ENCODE peak calls at places on chromosomes 3 and 15, in eight cellular contexts. Q is cardiac fibroblast, Z is COR-L47, K is endothelial cell, X is ACHN, S is NCI-H1694 treated with DMSO at 0.1 percent for 48 hours, G is non-pigmented ciliary epithelial cell, R is kidney epithelial cell. L is an unnamed sample.

GRCh38 chr3:105904683-105905320 is 36.0 kb upstream of the CBLB start:
- DNase-seq in Q (peak), Z (no peak), K (no peak), X (no peak), S (no peak), G (no peak), R (no peak), L (no peak)

GRCh38 chr3:172675371-172676193 is 35.3 kb downstream of the NCEH1 start:
- DNase-seq in Q (peak), Z (peak), K (peak), X (peak), S (peak), G (no peak), R (no peak), L (no peak)

GRCh38 chr15:85741662-85742061 is 53.1 kb downstream of the KLHL25 start:
- DNase-seq in Q (no peak), Z (no peak), K (no peak), X (no peak), S (no peak), G (no peak), R (no peak), L (no peak)

GRCh38 chr3:196991581-196992460 is 23.2 kb upstream of the PIGZ start:
- DNase-seq in Q (no peak), Z (no peak), K (no peak), X (no peak), S (peak), G (no peak), R (no peak), L (no peak)

GRCh38 chr15:65194826-65195541 is 9.8 kb upstream of the CLPX start:
- DNase-seq in Q (no peak), Z (no peak), K (no peak), X (no peak), S (no peak), G (no peak), R (no peak), L (no peak)

GRCh38 chr3:197501879-197502620 is 53.7 kb downstream of the BDH1 start:
- DNase-seq in Q (peak), Z (no peak), K (peak), X (peak), S (peak), G (no peak), R (no peak), L (no peak)

GRCh38 chr15:66411190-66411589 is 24.5 kb downstream of the MAP2K1 start:
- DNase-seq in Q (no peak), Z (no peak), K (no peak), X (peak), S (no peak), G (no peak), R (no peak), L (no peak)

GRCh38 chr3:15563190-15563589 is 38.2 kb downstream of the HACL1 start:
- DNase-seq in Q (no peak), Z (no peak), K (no peak), X (no peak), S (no peak), G (no peak), R (no peak), L (no peak)

GRCh38 chr3:177035678-177036077 is 161.6 kb downstream of the TBL1XR1 start:
- DNase-seq in Q (no peak), Z (peak), K (no peak), X (no peak), S (no peak), G (no peak), R (no peak), L (no peak)

GRCh38 chr3:15797600-15798303 is at the start of gene ANKRD28:
- DNase-seq in Q (peak), Z (no peak), K (peak), X (peak), S (peak), G (peak), R (peak), L (peak)

GRCh38 chr3:106699093-106699492 is 678.1 kb upstream of the CCDC54 start:
- DNase-seq in Q (no peak), Z (peak), K (no peak), X (no peak), S (no peak), G (no peak), R (no peak), L (no peak)

GRCh38 chr3:173502983-173503568 is 105.5 kb downstream of the NLGN1 start:
- DNase-seq in Q (peak), Z (peak), K (no peak), X (no peak), S (peak), G (peak), R (no peak), L (peak)

GRCh38 chr3:134864644-134865043 is 69.6 kb downstream of the EPHB1 start:
- DNase-seq in Q (no peak), Z (no peak), K (no peak), X (no peak), S (no peak), G (no peak), R (no peak), L (peak)

GRCh38 chr15:73346735-73347312 is 21.9 kb downstream of the HCN4 start:
- DNase-seq in Q (peak), Z (no peak), K (peak), X (peak), S (no peak), G (no peak), R (peak), L (peak)

GRCh38 chr3:79178471-79178870 is 589.3 kb downstream of the ROBO1 start:
- DNase-seq in Q (no peak), Z (no peak), K (no peak), X (no peak), S (no peak), G (no peak), R (no peak), L (no peak)

GRCh38 chr15:47991376-47991775 is 129.4 kb upstream of the SLC24A5 start:
- DNase-seq in Q (peak), Z (no peak), K (no peak), X (no peak), S (no peak), G (no peak), R (no peak), L (peak)

GRCh38 chr3:79183496-79183895 is 584.3 kb downstream of the ROBO1 start:
- DNase-seq in Q (no peak), Z (no peak), K (no peak), X (no peak), S (no peak), G (no peak), R (no peak), L (no peak)

GRCh38 chr3:31580645-31581044 is 47.9 kb downstream of the STT3B start:
- DNase-seq in Q (no peak), Z (no peak), K (no peak), X (no peak), S (no peak), G (no peak), R (no peak), L (no peak)

GRCh38 chr3:41265011-41265545 is 65.8 kb downstream of the CTNNB1 start:
- DNase-seq in Q (peak), Z (no peak), K (no peak), X (no peak), S (no peak), G (no peak), R (peak), L (no peak)

GRCh38 chr3:52277972-52278509 is 408 bp downstream of the WDR82 start:
- DNase-seq in Q (no peak), Z (no peak), K (peak), X (peak), S (no peak), G (no peak), R (no peak), L (no peak)

GRCh38 chr15:62591842-62592838 is 427.1 kb upstream of the C2CD4B start:
- DNase-seq in Q (peak), Z (no peak), K (no peak), X (peak), S (no peak), G (no peak), R (no peak), L (no peak)

GRCh38 chr3:5542472-5542871 is 355.0 kb downstream of the EDEM1 start:
- DNase-seq in Q (no peak), Z (no peak), K (no peak), X (no peak), S (no peak), G (no peak), R (no peak), L (no peak)

GRCh38 chr15:28993720-28994053 is 107.9 kb downstream of the APBA2 start:
- DNase-seq in Q (no peak), Z (no peak), K (no peak), X (no peak), S (no peak), G (no peak), R (no peak), L (no peak)

L was measured in skeletal muscle cell.